ENCODE peak calls at places on chromosomes 12 and 14, in nine cellular contexts. C is tibial nerve, B is H1, F is sigmoid colon, H is heart left ventricle, P is gastrocnemius medialis, D is Peyer's patch, I is A549, X is spleen. A is an unnamed sample.

GRCh38 chr12:51910691-51911090 is 3.4 kb downstream of the ACVRL1 start:
- DNase-seq in C (no peak), B (no peak), F (peak), H (no peak), P (no peak), D (no peak), I (no peak), X (no peak), A (no peak)

GRCh38 chr14:92513204-92513965 is at the start of gene RIN3:
- DNase-seq in C (no peak), B (peak), F (peak), H (peak), P (no peak), D (peak), I (peak), X (peak), A (peak)

GRCh38 chr12:111033281-111034147 is 113.1 kb upstream of the MYL2 start:
- DNase-seq in C (no peak), B (peak), F (no peak), H (no peak), P (no peak), D (no peak), I (no peak), X (peak), A (no peak)

GRCh38 chr12:50257226-50258166 is 25.8 kb downstream of the LIMA1 start:
- DNase-seq in C (no peak), B (no peak), F (no peak), H (no peak), P (peak), D (no peak), I (no peak), X (no peak), A (no peak)

GRCh38 chr14:81169711-81170103 is 51.1 kb downstream of the GTF2A1 start:
- DNase-seq in C (peak), B (no peak), F (peak), H (peak), P (peak), D (peak), I (no peak), X (peak), A (peak)

GRCh38 chr14:92440345-92441003 is 73.1 kb upstream of the RIN3 start:
- DNase-seq in C (no peak), B (no peak), F (no peak), H (no peak), P (no peak), D (no peak), I (no peak), X (no peak), A (no peak)

GRCh38 chr12:47799357-47799955 is 20.2 kb downstream of the HDAC7 start:
- DNase-seq in C (no peak), B (no peak), F (peak), H (peak), P (peak), D (no peak), I (no peak), X (no peak), A (no peak)

GRCh38 chr12:30927210-30927576 is 645 bp downstream of the TSPAN11 start:
- DNase-seq in C (no peak), B (no peak), F (no peak), H (no peak), P (no peak), D (no peak), I (no peak), X (no peak), A (no peak)

GRCh38 chr12:46468159-46468558 is 95.6 kb upstream of the SLC38A2 start:
- DNase-seq in C (no peak), B (no peak), F (no peak), H (no peak), P (peak), D (no peak), I (no peak), X (no peak), A (no peak)

GRCh38 chr12:41402804-41403203 is 214.7 kb downstream of the PDZRN4 start:
- DNase-seq in C (no peak), B (no peak), F (no peak), H (no peak), P (no peak), D (no peak), I (no peak), X (no peak), A (no peak)

GRCh38 chr14:52391866-52392600 is 77.9 kb downstream of the PTGER2 start:
- DNase-seq in C (no peak), B (no peak), F (no peak), H (no peak), P (no peak), D (no peak), I (no peak), X (no peak), A (no peak)

GRCh38 chr14:55976619-55977018 is 141.6 kb upstream of the PELI2 start:
- DNase-seq in C (no peak), B (no peak), F (no peak), H (no peak), P (no peak), D (no peak), I (no peak), X (no peak), A (no peak)

GRCh38 chr14:60974070-60974469 is 6.8 kb downstream of the TRMT5 start:
- DNase-seq in C (no peak), B (no peak), F (no peak), H (no peak), P (peak), D (no peak), I (no peak), X (no peak), A (no peak)

GRCh38 chr14:29851397-29851796 is 76.2 kb downstream of the PRKD1 start:
- DNase-seq in C (no peak), B (no peak), F (no peak), H (no peak), P (no peak), D (no peak), I (no peak), X (no peak), A (no peak)

GRCh38 chr12:22474970-22475720 is 69.2 kb downstream of the C2CD5 start:
- DNase-seq in C (no peak), B (no peak), F (no peak), H (no peak), P (no peak), D (no peak), I (no peak), X (no peak), A (no peak)

GRCh38 chr12:121806556-121807308 is 2.9 kb downstream of the SETD1B start:
- DNase-seq in C (no peak), B (no peak), F (no peak), H (peak), P (no peak), D (no peak), I (no peak), X (peak), A (no peak)

GRCh38 chr12:71158361-71158882 is 623 bp upstream of the TSPAN8 start:
- DNase-seq in C (no peak), B (no peak), F (no peak), H (no peak), P (no peak), D (no peak), I (no peak), X (no peak), A (no peak)

GRCh38 chr12:132730353-132730752 is 19.7 kb downstream of the PGAM5 start:
- DNase-seq in C (no peak), B (no peak), F (no peak), H (peak), P (no peak), D (no peak), I (no peak), X (no peak), A (no peak)

GRCh38 chr12:132726386-132726785 is 15.7 kb downstream of the PGAM5 start:
- DNase-seq in C (no peak), B (no peak), F (no peak), H (no peak), P (no peak), D (no peak), I (no peak), X (no peak), A (no peak)

GRCh38 chr12:132731574-132731973 is 20.9 kb downstream of the PGAM5 start:
- DNase-seq in C (no peak), B (no peak), F (no peak), H (peak), P (no peak), D (no peak), I (no peak), X (no peak), A (no peak)

GRCh38 chr12:132727091-132727794 is 16.6 kb downstream of the PGAM5 start:
- DNase-seq in C (no peak), B (no peak), F (no peak), H (peak), P (no peak), D (no peak), I (no peak), X (no peak), A (no peak)

GRCh38 chr12:132729541-132730320 is 19.1 kb downstream of the PGAM5 start:
- DNase-seq in C (no peak), B (no peak), F (no peak), H (peak), P (no peak), D (no peak), I (no peak), X (no peak), A (no peak)
- TF ChIP-seq POLR2A in C (no peak), B (no peak), F (no peak), H (no peak), P (no peak), D (no peak), I (no peak), X (no peak), A (no peak)

GRCh38 chr14:67683821-67684220 is 9.4 kb upstream of the VTI1B start:
- DNase-seq in C (no peak), B (no peak), F (no peak), H (no peak), P (no peak), D (no peak), I (no peak), X (no peak), A (no peak)
- H3K4me3 ChIP-seq in C (no peak), B (no peak), F (no peak), H (no peak), P (no peak), D (no peak), I (no peak), X (no peak), A (no peak)

DNA sequence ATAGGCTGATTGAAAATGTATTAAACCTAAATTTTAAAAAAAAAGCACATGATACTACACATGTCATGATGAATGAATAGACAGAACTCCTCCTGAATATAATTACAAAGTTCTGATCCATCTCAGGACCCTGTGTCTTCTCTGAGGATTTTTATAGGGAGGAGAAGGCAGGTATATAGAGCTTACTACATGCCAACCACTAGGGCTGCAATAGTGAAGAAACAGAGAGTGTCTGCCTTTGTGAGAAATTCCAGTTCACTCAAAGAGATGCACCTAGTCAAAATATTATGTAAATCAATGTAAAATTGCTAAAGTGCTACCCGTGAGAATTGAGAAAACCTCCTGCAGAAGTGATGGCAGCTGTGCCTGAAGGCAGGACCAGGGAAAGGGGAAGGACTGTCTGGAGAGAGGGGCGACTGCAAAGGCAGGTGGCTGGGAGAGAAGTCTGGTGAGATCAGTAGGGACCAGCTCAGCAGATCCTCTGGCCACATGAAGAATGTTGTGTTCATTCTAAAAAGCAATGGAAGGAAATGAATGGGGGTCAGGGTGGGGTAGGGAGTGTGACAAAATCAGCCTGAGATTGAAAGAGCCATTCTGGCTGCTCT is 15.1 kb downstream of the ABHD4 start:
- DNase-seq in C (no peak), B (no peak), F (no peak), H (no peak), P (no peak), D (no peak), I (no peak), X (no peak), A (no peak)
- H3K27ac ChIP-seq in C (peak), B (no peak), F (peak), H (no peak), P (no peak), D (no peak), I (peak), X (no peak), A (peak)

GRCh38 chr14:89417111-89417468 is at the start of gene FOXN3:
- DNase-seq in C (peak), B (no peak), F (peak), H (peak), P (peak), D (peak), I (peak), X (peak), A (peak)
- TF ChIP-seq POLR2A in C (peak), B (no peak), F (no peak), H (peak), P (peak), D (peak), I (no peak), X (no peak), A (peak)

GRCh38 chr14:105420976-105421674 is 1.5 kb downstream of the MTA1 start:
- DNase-seq in C (no peak), B (no peak), F (no peak), H (peak), P (no peak), D (no peak), I (no peak), X (no peak), A (no peak)
- H3K4me3 ChIP-seq in C (peak), B (peak), F (peak), H (peak), P (peak), D (peak), I (peak), X (peak), A (peak)

DNA sequence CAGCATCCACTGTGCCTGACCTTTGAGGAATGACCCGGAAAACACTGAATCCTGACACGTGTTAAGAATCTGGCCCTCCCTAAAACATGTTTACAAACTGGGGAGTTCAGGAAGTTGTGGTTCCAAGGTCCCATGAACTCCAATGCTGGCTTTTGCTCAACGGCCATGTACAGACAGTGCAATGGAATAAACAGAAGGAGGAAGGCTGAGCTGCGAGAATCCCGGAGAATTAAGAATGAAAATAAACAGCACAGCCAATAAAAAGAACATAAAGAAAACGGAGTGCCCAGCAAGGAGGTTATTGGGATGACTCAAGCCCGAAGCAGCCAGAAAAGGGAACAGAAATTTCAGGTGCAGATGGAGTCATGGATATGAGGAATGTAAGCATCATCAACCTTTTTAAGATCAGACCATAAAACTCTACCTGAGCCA is 32.3 kb downstream of the BCL11B start:
- DNase-seq in C (no peak), B (no peak), F (no peak), H (no peak), P (no peak), D (no peak), I (no peak), X (no peak), A (no peak)
- H3K27ac ChIP-seq in C (no peak), B (no peak), F (no peak), H (no peak), P (no peak), D (peak), I (no peak), X (peak), A (peak)

GRCh38 chr12:57611116-57611809 is at the start of gene ARHGEF25:
- DNase-seq in C (peak), B (peak), F (peak), H (peak), P (no peak), D (no peak), I (peak), X (no peak), A (peak)
- TF ChIP-seq POLR2A in C (no peak), B (no peak), F (peak), H (peak), P (peak), D (no peak), I (peak), X (no peak), A (no peak)

A was measured in suprapubic skin.